ENCODE peak calls at places on chromosomes 3 and 15, in eight cellular contexts. One of them, this sample, is unnamed.
A peak's percentile ranks its signal among the peaks of the same experiment; 100 is the strongest.

GRCh38 chr3:64561503-64561810 is 126.3 kb downstream of the ADAMTS9 start:
- DNase-seq in AG09309: no peak
- DNase-seq in IMR-90: no peak
- DNase-seq in stomach: no peak
- DNase-seq in OCI-LY7: no peak
- DNase-seq in hepatocyte: no peak
- DNase-seq in dorsolateral prefrontal cortex: no peak
- DNase-seq in cardiac fibroblast: no peak
- DNase-seq in this sample: no peak

GRCh38 chr3:97197083-97197482 is 382.7 kb downstream of the EPHA6 start:
- DNase-seq in AG09309: no peak
- DNase-seq in IMR-90: no peak
- DNase-seq in stomach: no peak
- DNase-seq in OCI-LY7: no peak
- DNase-seq in hepatocyte: no peak
- DNase-seq in dorsolateral prefrontal cortex: no peak
- DNase-seq in cardiac fibroblast: no peak
- DNase-seq in this sample: no peak

GRCh38 chr3:182969277-182969676 is 11.1 kb downstream of the DCUN1D1 start:
- DNase-seq in AG09309: peak; percentile 49
- DNase-seq in IMR-90: peak; percentile 85
- DNase-seq in stomach: no peak
- DNase-seq in OCI-LY7: no peak
- DNase-seq in hepatocyte: no peak
- DNase-seq in dorsolateral prefrontal cortex: no peak
- DNase-seq in cardiac fibroblast: peak; percentile 47
- DNase-seq in this sample: no peak

GRCh38 chr3:195258449-195259145 is 12.4 kb downstream of the XXYLT1 start:
- DNase-seq in AG09309: no peak
- DNase-seq in IMR-90: no peak
- DNase-seq in stomach: no peak
- DNase-seq in OCI-LY7: peak; percentile 81
- DNase-seq in hepatocyte: no peak
- DNase-seq in dorsolateral prefrontal cortex: no peak
- DNase-seq in cardiac fibroblast: no peak
- DNase-seq in this sample: no peak

GRCh38 chr15:69578792-69579587 is 126.4 kb downstream of the RPLP1 start:
- DNase-seq in AG09309: no peak
- DNase-seq in IMR-90: no peak
- DNase-seq in stomach: peak; percentile 95
- DNase-seq in OCI-LY7: no peak
- DNase-seq in hepatocyte: no peak
- DNase-seq in dorsolateral prefrontal cortex: no peak
- DNase-seq in cardiac fibroblast: no peak
- DNase-seq in this sample: peak; percentile 81

GRCh38 chr3:188875413-188875812 is 296.4 kb upstream of the TPRG1 start:
- DNase-seq in AG09309: no peak
- DNase-seq in IMR-90: no peak
- DNase-seq in stomach: no peak
- DNase-seq in OCI-LY7: no peak
- DNase-seq in hepatocyte: no peak
- DNase-seq in dorsolateral prefrontal cortex: no peak
- DNase-seq in cardiac fibroblast: no peak
- DNase-seq in this sample: no peak

GRCh38 chr3:9909221-9910013 is 6.8 kb downstream of the IL17RE start:
- DNase-seq in AG09309: no peak
- DNase-seq in IMR-90: no peak
- DNase-seq in stomach: peak; percentile 40
- DNase-seq in OCI-LY7: no peak
- DNase-seq in hepatocyte: no peak
- DNase-seq in dorsolateral prefrontal cortex: no peak
- DNase-seq in cardiac fibroblast: no peak
- DNase-seq in this sample: no peak

GRCh38 chr15:40082195-40082868 is 26.3 kb downstream of the BMF start:
- DNase-seq in AG09309: no peak
- DNase-seq in IMR-90: no peak
- DNase-seq in stomach: no peak
- DNase-seq in OCI-LY7: no peak
- DNase-seq in hepatocyte: no peak
- DNase-seq in dorsolateral prefrontal cortex: no peak
- DNase-seq in cardiac fibroblast: no peak
- DNase-seq in this sample: no peak

GRCh38 chr3:127043041-127043641 is 60.2 kb downstream of the PLXNA1 start:
- DNase-seq in AG09309: no peak
- DNase-seq in IMR-90: no peak
- DNase-seq in stomach: peak; percentile 53
- DNase-seq in OCI-LY7: no peak
- DNase-seq in hepatocyte: no peak
- DNase-seq in dorsolateral prefrontal cortex: no peak
- DNase-seq in cardiac fibroblast: peak; percentile 13
- DNase-seq in this sample: no peak

GRCh38 chr3:113601240-113601639 is 68.9 kb downstream of the SIDT1 start:
- DNase-seq in AG09309: no peak
- DNase-seq in IMR-90: no peak
- DNase-seq in stomach: no peak
- DNase-seq in OCI-LY7: no peak
- DNase-seq in hepatocyte: no peak
- DNase-seq in dorsolateral prefrontal cortex: no peak
- DNase-seq in cardiac fibroblast: no peak
- DNase-seq in this sample: no peak

GRCh38 chr15:48279608-48280007 is 51.6 kb upstream of the DUT start:
- DNase-seq in AG09309: no peak
- DNase-seq in IMR-90: no peak
- DNase-seq in stomach: no peak
- DNase-seq in OCI-LY7: no peak
- DNase-seq in hepatocyte: no peak
- DNase-seq in dorsolateral prefrontal cortex: no peak
- DNase-seq in cardiac fibroblast: no peak
- DNase-seq in this sample: no peak

GRCh38 chr15:67145307-67145610 is 79.9 kb downstream of the SMAD3 start:
- DNase-seq in AG09309: no peak
- DNase-seq in IMR-90: no peak
- DNase-seq in stomach: no peak
- DNase-seq in OCI-LY7: no peak
- DNase-seq in hepatocyte: no peak
- DNase-seq in dorsolateral prefrontal cortex: no peak
- DNase-seq in cardiac fibroblast: no peak
- DNase-seq in this sample: no peak

GRCh38 chr3:112199622-112200316 is 66.7 kb upstream of the GCSAM start:
- DNase-seq in AG09309: no peak
- DNase-seq in IMR-90: peak; percentile 6
- DNase-seq in stomach: no peak
- DNase-seq in OCI-LY7: no peak
- DNase-seq in hepatocyte: no peak
- DNase-seq in dorsolateral prefrontal cortex: no peak
- DNase-seq in cardiac fibroblast: no peak
- DNase-seq in this sample: peak; percentile 45

GRCh38 chr3:38647217-38647970 is 2.1 kb downstream of the SCN5A start:
- DNase-seq in AG09309: no peak
- DNase-seq in IMR-90: no peak
- DNase-seq in stomach: no peak
- DNase-seq in OCI-LY7: no peak
- DNase-seq in hepatocyte: no peak
- DNase-seq in dorsolateral prefrontal cortex: no peak
- DNase-seq in cardiac fibroblast: no peak
- DNase-seq in this sample: no peak

GRCh38 chr3:20040476-20041196 is 390 bp downstream of the KAT2B start:
- DNase-seq in AG09309: no peak
- DNase-seq in IMR-90: peak; percentile 61
- DNase-seq in stomach: peak; percentile 75
- DNase-seq in OCI-LY7: peak; percentile 87
- DNase-seq in hepatocyte: peak; percentile 90
- DNase-seq in dorsolateral prefrontal cortex: peak; percentile 82
- DNase-seq in cardiac fibroblast: peak; percentile 78
- DNase-seq in this sample: no peak

GRCh38 chr15:51814616-51815015 is 14.8 kb upstream of the TMOD3 start:
- DNase-seq in AG09309: no peak
- DNase-seq in IMR-90: no peak
- DNase-seq in stomach: no peak
- DNase-seq in OCI-LY7: no peak
- DNase-seq in hepatocyte: no peak
- DNase-seq in dorsolateral prefrontal cortex: no peak
- DNase-seq in cardiac fibroblast: no peak
- DNase-seq in this sample: no peak

GRCh38 chr3:10655131-10655530 is 149.7 kb upstream of the ATP2B2 start:
- DNase-seq in AG09309: no peak
- DNase-seq in IMR-90: no peak
- DNase-seq in stomach: no peak
- DNase-seq in OCI-LY7: no peak
- DNase-seq in hepatocyte: no peak
- DNase-seq in dorsolateral prefrontal cortex: no peak
- DNase-seq in cardiac fibroblast: no peak
- DNase-seq in this sample: no peak

GRCh38 chr15:63312286-63312685 is 34.9 kb downstream of the APH1B start:
- DNase-seq in AG09309: no peak
- DNase-seq in IMR-90: no peak
- DNase-seq in stomach: no peak
- DNase-seq in OCI-LY7: no peak
- DNase-seq in hepatocyte: no peak
- DNase-seq in dorsolateral prefrontal cortex: no peak
- DNase-seq in cardiac fibroblast: no peak
- DNase-seq in this sample: no peak

GRCh38 chr3:114545196-114545595 is 251.4 kb downstream of the TIGIT start:
- DNase-seq in AG09309: no peak
- DNase-seq in IMR-90: no peak
- DNase-seq in stomach: no peak
- DNase-seq in OCI-LY7: no peak
- DNase-seq in hepatocyte: no peak
- DNase-seq in dorsolateral prefrontal cortex: no peak
- DNase-seq in cardiac fibroblast: no peak
- DNase-seq in this sample: no peak

DNA sequence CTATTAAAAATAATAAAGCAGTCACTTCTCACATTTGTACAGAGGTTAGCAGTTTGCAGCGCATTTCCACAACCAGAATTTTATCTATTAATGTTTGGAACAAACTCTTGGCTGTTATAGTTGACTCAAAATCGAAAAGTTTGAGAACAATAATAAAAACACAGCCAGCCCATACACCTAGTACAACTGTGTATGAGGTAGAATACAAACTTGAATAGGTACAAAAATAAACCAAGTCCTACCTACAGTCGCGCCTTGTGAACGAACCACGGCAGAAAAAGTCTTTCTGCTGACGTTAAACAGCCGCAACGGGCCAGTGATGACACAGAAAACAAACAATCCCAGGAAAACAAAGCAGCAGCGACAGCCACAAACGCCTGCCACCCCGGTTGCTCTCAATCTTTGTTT is 3.2 kb downstream of the FOXL2 start:
- DNase-seq in AG09309: no peak
- DNase-seq in IMR-90: no peak
- DNase-seq in stomach: no peak
- DNase-seq in OCI-LY7: no peak
- DNase-seq in hepatocyte: no peak
- DNase-seq in dorsolateral prefrontal cortex: no peak
- DNase-seq in cardiac fibroblast: no peak
- DNase-seq in this sample: no peak
- H3K4me3 ChIP-seq in AG09309: no peak overlapping the region
- H3K4me3 ChIP-seq in IMR-90: no peak overlapping the region
- H3K4me3 ChIP-seq in stomach: no peak overlapping the region
- H3K4me3 ChIP-seq in OCI-LY7: no peak overlapping the region
- H3K4me3 ChIP-seq in hepatocyte: no peak overlapping the region
- H3K4me3 ChIP-seq in dorsolateral prefrontal cortex: no peak overlapping the region
- H3K4me3 ChIP-seq in cardiac fibroblast: no peak overlapping the region
- H3K4me3 ChIP-seq in this sample: no peak overlapping the region

GRCh38 chr3:145915787-145916186 is 245.2 kb downstream of the PLOD2 start:
- DNase-seq in AG09309: no peak
- DNase-seq in IMR-90: no peak
- DNase-seq in stomach: no peak
- DNase-seq in OCI-LY7: no peak
- DNase-seq in hepatocyte: no peak
- DNase-seq in dorsolateral prefrontal cortex: no peak
- DNase-seq in cardiac fibroblast: no peak
- DNase-seq in this sample: no peak
- TF ChIP-seq CTCF in AG09309: no peak
- TF ChIP-seq CTCF in IMR-90: no peak
- TF ChIP-seq CTCF in stomach: no peak
- TF ChIP-seq CTCF in OCI-LY7: no peak
- TF ChIP-seq CTCF in hepatocyte: no peak
- TF ChIP-seq CTCF in dorsolateral prefrontal cortex: no peak
- TF ChIP-seq CTCF in cardiac fibroblast: no peak
- TF ChIP-seq CTCF in this sample: no peak

DNA sequence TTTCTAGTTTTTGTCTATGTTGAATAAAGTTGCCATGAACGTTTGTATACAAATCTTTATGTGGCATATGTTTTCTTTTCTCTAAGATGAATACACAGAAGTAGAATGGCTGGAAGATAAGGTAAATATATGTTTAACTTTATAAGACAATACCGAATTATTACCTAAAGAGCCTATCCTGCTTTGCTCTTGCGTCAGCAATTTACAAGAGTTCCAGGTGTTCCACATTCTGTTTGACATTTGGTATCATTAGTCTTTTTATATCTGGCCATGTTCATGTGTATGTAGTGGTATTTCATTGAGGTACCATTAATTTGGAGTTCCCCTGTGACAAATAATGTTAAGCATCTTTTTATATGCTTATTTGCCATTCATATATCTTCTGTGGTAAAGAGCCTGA is 74.1 kb upstream of the TRIM42 start:
- DNase-seq in AG09309: no peak
- DNase-seq in IMR-90: no peak
- DNase-seq in stomach: no peak
- DNase-seq in OCI-LY7: no peak
- DNase-seq in hepatocyte: no peak
- DNase-seq in dorsolateral prefrontal cortex: no peak
- DNase-seq in cardiac fibroblast: no peak
- DNase-seq in this sample: no peak
- H3K4me3 ChIP-seq in AG09309: no peak overlapping the region
- H3K4me3 ChIP-seq in IMR-90: no peak overlapping the region
- H3K4me3 ChIP-seq in stomach: no peak overlapping the region
- H3K4me3 ChIP-seq in OCI-LY7: no peak overlapping the region
- H3K4me3 ChIP-seq in hepatocyte: no peak overlapping the region
- H3K4me3 ChIP-seq in dorsolateral prefrontal cortex: no peak overlapping the region
- H3K4me3 ChIP-seq in cardiac fibroblast: no peak overlapping the region
- H3K4me3 ChIP-seq in this sample: no peak overlapping the region

DNA sequence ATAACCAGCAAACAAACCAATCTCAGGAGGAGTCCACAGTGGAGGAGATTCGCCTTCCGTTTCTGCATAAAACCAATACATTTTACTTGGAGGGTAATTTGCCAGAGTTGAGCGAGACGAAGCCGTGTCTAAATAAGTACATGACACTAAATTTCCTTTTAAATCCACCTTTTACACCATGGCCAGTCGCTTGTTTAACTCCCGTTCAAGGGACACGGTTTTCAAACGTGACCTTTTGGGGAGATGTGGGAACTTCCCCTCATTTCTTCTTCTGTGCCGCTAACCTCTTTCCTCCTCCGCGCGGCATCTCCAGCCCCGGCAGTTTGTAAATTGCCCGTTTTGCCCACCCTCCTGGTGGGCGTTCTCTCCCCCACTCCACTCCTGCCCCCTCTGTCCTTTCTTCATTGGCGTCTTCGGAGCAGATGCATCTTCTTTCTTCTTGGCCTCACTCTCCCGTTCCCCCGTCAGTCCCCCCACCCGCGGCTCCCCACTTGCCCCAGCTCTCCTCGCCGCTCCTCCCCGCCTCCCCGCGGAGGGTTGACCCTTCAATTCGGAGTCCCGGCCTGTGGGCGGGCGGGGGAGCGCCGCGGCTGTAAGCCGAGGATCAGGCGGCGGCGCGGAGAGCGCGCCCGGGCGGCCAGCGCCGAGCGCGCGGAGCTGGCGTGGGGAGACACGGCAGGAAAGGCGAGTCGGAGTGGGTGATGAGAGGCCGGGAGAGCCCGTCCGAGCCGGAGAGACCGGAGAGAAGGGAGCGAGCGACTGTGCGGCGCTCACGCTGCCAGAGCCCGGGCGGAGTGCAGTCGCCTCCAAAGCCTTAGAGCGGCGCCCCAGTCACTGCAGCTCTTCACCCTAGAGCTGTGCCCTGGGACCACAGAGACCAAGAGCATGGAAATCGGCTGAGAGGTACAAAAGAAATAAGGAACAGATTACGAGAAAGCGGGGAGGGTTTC is at the start of gene NLGN1:
- DNase-seq in AG09309: peak; percentile 47
- DNase-seq in IMR-90: peak; percentile 72
- DNase-seq in stomach: peak; percentile 52
- DNase-seq in OCI-LY7: no peak
- DNase-seq in hepatocyte: peak; percentile 88
- DNase-seq in dorsolateral prefrontal cortex: peak; percentile 68
- DNase-seq in cardiac fibroblast: peak; percentile 78
- DNase-seq in this sample: no peak
- TF ChIP-seq CTCF in AG09309: peak; percentile 32
- TF ChIP-seq CTCF in IMR-90: peak; percentile 37
- TF ChIP-seq CTCF in stomach: no peak
- TF ChIP-seq CTCF in OCI-LY7: no peak
- TF ChIP-seq CTCF in hepatocyte: peak; percentile 36
- TF ChIP-seq CTCF in dorsolateral prefrontal cortex: peak; percentile 27
- TF ChIP-seq CTCF in cardiac fibroblast: peak; percentile 32
- TF ChIP-seq CTCF in this sample: peak; percentile 41

This sample was measured in epithelial cell of proximal tubule.